ENCODE peak calls at places on chromosomes 5 and 9, in eight cellular contexts. P, V, R, F, W, Y, K and Z are unnamed samples.

GRCh38 chr5:7808998-7809397 is 41.9 kb downstream of the CFAP90 start:
- DNase-seq in V (no peak), R (no peak), Y (no peak), K (no peak), P (no peak), W (no peak), F (no peak), Z (no peak)

GRCh38 chr5:91024727-91025126 is 358.4 kb downstream of the ARRDC3 start:
- DNase-seq in P (no peak), R (no peak), W (no peak), Y (no peak), V (no peak), F (no peak), K (no peak), Z (no peak)

GRCh38 chr5:5523066-5523505 is 100.6 kb downstream of the ICE1 start:
- DNase-seq in R (peak), K (no peak), W (no peak), F (no peak), V (no peak), Y (no peak), P (peak), Z (no peak)

GRCh38 chr5:74285876-74286275 is 354.7 kb downstream of the ENC1 start:
- DNase-seq in K (no peak), P (no peak), F (no peak), V (no peak), W (no peak), Y (no peak), R (no peak), Z (no peak)

GRCh38 chr5:73763300-73764032 is 137.5 kb downstream of the ARHGEF28 start:
- DNase-seq in K (no peak), V (no peak), P (no peak), F (no peak), R (no peak), Y (peak), W (no peak), Z (no peak)

GRCh38 chr5:146249801-146250200 is 46.4 kb downstream of the RBM27 start:
- DNase-seq in R (no peak), Y (no peak), W (no peak), F (no peak), V (no peak), K (no peak), P (no peak), Z (no peak)

GRCh38 chr9:15711531-15712295 is 158.9 kb downstream of the CCDC171 start:
- DNase-seq in V (no peak), W (no peak), Y (peak), F (no peak), R (no peak), P (no peak), K (no peak), Z (no peak)

GRCh38 chr5:153952893-153953292 is 85.8 kb downstream of the FAM114A2 start:
- DNase-seq in K (no peak), F (no peak), V (no peak), R (no peak), P (no peak), Y (peak), W (no peak), Z (no peak)

GRCh38 chr9:17750285-17750684 is 171.4 kb downstream of the SH3GL2 start:
- DNase-seq in R (no peak), Y (no peak), K (no peak), V (no peak), W (no peak), P (no peak), F (no peak), Z (no peak)

GRCh38 chr5:134555889-134556311 is 30.4 kb downstream of the JADE2 start:
- DNase-seq in P (peak), R (peak), K (peak), Y (peak), F (no peak), W (peak), V (peak), Z (peak)

GRCh38 chr9:25678147-25678666 is at the start of gene TUSC1:
- DNase-seq in W (peak), F (peak), P (peak), K (peak), V (peak), Y (peak), R (no peak), Z (peak)

GRCh38 chr5:112968411-112969106 is 8.0 kb upstream of the DCP2 start:
- DNase-seq in V (no peak), P (no peak), R (no peak), Y (no peak), K (no peak), W (no peak), F (no peak), Z (no peak)

GRCh38 chr5:154146409-154146808 is 44.1 kb upstream of the GALNT10 start:
- DNase-seq in P (no peak), Y (no peak), V (no peak), F (no peak), K (no peak), W (no peak), R (no peak), Z (no peak)

GRCh38 chr5:56598941-56599340 is 216.4 kb upstream of the MAP3K1 start:
- DNase-seq in P (no peak), V (no peak), K (no peak), R (no peak), F (no peak), Y (no peak), W (no peak), Z (no peak)

GRCh38 chr5:67006152-67006848 is 190.3 kb downstream of the CD180 start:
- DNase-seq in W (no peak), P (no peak), K (no peak), Y (no peak), V (no peak), F (no peak), R (no peak), Z (no peak)

GRCh38 chr9:74497750-74498615 is 848 bp downstream of the RORB start:
- DNase-seq in W (no peak), V (peak), R (peak), Y (peak), P (peak), F (peak), K (peak), Z (no peak)

GRCh38 chr9:105690742-105691141 is 3.6 kb upstream of the TMEM38B start:
- DNase-seq in W (peak), P (peak), F (no peak), K (no peak), Y (no peak), V (no peak), R (no peak), Z (no peak)

GRCh38 chr9:109551651-109552050 is 53.5 kb upstream of the PTPN3 start:
- DNase-seq in F (no peak), V (no peak), Y (no peak), W (no peak), P (no peak), R (no peak), K (no peak), Z (no peak)

GRCh38 chr5:90940227-90940995 is 381.8 kb downstream of the ADGRV1 start:
- DNase-seq in F (no peak), K (no peak), R (peak), Y (peak), V (peak), W (no peak), P (peak), Z (no peak)

GRCh38 chr9:81521892-81522291 is 167.5 kb downstream of the TLE1 start:
- DNase-seq in R (no peak), W (no peak), K (no peak), F (no peak), P (no peak), V (peak), Y (no peak), Z (no peak)

GRCh38 chr5:145811834-145812625 is 23.1 kb downstream of the PRELID2 start:
- DNase-seq in K (no peak), W (no peak), F (no peak), Y (peak), R (no peak), V (peak), P (peak), Z (no peak)

GRCh38 chr5:36279054-36279698 is 22.5 kb downstream of the RANBP3L start:
- DNase-seq in R (no peak), V (no peak), W (no peak), F (no peak), Y (peak), K (no peak), P (no peak), Z (no peak)

GRCh38 chr9:136762221-136762691 is 2.1 kb downstream of the LCN15 start:
- DNase-seq in F (no peak), P (no peak), V (no peak), K (no peak), Y (no peak), W (no peak), R (no peak), Z (no peak)
- H3K27ac ChIP-seq in F (no peak), P (no peak), V (no peak), K (no peak), Y (no peak), W (peak), R (no peak), Z (no peak)

GRCh38 chr9:137456864-137457405 is 2.2 kb downstream of the NSMF start:
- DNase-seq in P (no peak), K (no peak), V (no peak), R (no peak), W (no peak), F (no peak), Y (no peak), Z (no peak)

GRCh38 chr9:137454506-137455360 is 4.4 kb downstream of the NSMF start:
- DNase-seq in R (no peak), V (no peak), Y (peak), K (peak), W (no peak), P (peak), F (no peak), Z (no peak)

GRCh38 chr9:137457406-137458193 is 1.5 kb downstream of the NSMF start:
- DNase-seq in R (no peak), F (no peak), Y (no peak), P (no peak), V (no peak), W (no peak), K (peak), Z (no peak)

GRCh38 chr9:137455361-137455991 is 3.7 kb downstream of the NSMF start:
- DNase-seq in K (peak), W (no peak), P (no peak), Y (no peak), V (no peak), F (no peak), R (no peak), Z (no peak)

DNA sequence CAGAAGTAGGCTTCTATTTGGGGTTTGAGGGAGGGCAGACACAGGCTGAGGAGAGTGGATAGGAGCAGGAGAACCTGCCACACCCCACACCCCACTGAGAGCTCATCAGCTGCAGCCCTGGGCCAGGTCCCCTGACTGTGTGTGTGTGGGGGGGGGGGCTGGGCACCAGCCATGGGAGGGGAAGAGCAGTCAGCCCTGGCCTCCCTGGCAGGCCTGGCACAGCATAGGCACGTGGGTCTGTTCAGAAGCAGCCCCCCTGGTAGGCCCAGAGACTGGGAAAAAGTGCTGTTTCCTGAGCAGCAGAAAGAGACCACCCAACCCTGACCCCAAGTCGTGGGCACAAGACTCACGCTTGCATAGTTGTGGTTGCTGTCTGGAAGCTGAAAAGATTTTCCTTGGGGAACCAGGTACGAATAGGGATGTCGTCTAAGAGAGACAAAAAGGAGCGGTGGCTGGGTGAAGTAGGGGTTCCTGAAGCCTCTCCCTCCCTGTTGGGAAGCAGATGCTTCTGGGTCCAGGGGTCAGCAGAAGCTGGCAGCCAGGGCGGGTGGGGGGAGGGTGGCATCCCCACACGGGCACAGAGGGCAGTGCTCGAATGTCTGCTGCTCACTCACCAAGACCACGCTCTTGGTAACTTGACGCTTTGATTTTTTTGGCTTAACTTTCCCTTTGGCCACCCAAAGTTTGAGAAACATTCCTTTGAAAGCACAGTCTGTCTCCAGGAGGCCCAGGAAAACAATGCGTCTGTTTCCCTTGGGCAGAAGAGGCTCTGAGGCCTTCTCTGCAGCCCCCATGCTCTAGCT is 2.9 kb downstream of the NSMF start:
- DNase-seq in V (no peak), K (peak), R (no peak), Y (peak), W (no peak), F (no peak), P (no peak), Z (no peak)
- H3K27ac ChIP-seq in V (no peak), K (no peak), R (no peak), Y (no peak), W (no peak), F (no peak), P (no peak), Z (no peak)

GRCh38 chr5:132437604-132438275 is 52.8 kb downstream of the IRF1 start:
- DNase-seq in R (peak), W (no peak), P (peak), Y (peak), K (peak), V (no peak), F (peak), Z (no peak)
- H3K27ac ChIP-seq in R (peak), W (peak), P (no peak), Y (peak), K (peak), V (no peak), F (peak), Z (no peak)

DNA sequence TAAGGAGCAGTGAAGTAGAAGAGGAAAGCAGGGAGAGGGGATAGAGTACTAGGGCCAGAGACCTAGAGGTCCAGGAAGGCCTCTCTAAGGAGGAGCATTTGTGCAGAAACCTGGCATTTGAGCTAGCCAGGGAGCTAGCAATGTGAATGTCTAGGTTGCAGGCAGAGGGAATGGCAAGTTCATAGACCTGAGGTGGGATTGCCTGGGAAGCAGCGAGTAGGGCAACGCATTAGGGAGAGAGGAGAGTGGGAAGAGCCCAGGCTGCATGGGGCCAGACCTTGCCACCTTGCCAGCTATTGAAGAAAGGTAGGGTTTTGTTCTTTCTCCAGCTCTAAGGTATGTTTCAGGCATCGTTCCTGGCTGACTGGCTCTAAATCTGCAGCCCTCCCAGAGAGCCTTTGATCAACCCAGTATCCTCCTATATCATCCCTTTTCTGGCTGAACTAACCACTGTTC is 54.0 kb downstream of the SLC22A5 start:
- DNase-seq in Y (no peak), W (no peak), K (peak), F (no peak), P (no peak), R (no peak), V (no peak), Z (no peak)
- H3K27ac ChIP-seq in Y (peak), W (peak), K (peak), F (peak), P (no peak), R (peak), V (no peak), Z (no peak)

GRCh38 chr5:139657363-139658321 is 9.5 kb downstream of the CXXC5 start:
- DNase-seq in P (no peak), Y (peak), W (no peak), K (peak), V (no peak), F (no peak), R (no peak), Z (no peak)

GRCh38 chr5:139653616-139654015 is 5.5 kb downstream of the CXXC5 start:
- DNase-seq in F (no peak), R (no peak), V (no peak), K (no peak), Y (no peak), P (peak), W (no peak), Z (no peak)

GRCh38 chr5:139654464-139654863 is 6.3 kb downstream of the CXXC5 start:
- DNase-seq in V (no peak), R (no peak), P (no peak), Y (no peak), K (no peak), W (no peak), F (no peak), Z (no peak)

GRCh38 chr5:139654875-139655491 is 6.8 kb downstream of the CXXC5 start:
- DNase-seq in R (no peak), F (peak), K (no peak), V (no peak), Y (no peak), P (no peak), W (no peak), Z (no peak)

DNA sequence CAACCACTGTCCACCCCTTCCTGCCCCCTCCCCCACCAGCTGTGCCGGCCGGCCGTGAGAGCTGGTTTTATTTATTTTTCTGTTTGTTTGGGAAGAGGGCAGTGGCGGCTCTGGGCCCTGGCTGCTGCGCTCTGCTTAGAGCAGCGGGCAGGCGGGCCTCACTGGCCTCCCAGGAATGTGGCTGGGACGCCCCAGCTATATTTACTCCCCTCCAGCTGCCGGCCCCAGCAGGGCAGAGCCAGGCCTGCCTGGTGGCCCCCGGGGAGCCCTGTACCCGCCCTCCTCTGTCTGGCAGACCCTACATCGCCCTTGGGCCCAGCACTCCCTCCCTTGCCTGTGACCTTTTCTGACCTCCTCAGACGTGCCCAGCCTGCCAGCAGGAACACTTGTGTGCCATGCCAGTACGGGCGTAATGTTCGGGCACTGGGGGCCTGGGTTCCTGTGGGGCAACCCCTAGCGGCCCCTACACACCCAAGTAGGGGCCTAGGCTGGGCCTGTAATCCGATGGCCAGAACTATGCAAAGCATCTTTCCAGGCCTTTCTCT is 7.7 kb downstream of the CXXC5 start:
- DNase-seq in P (peak), V (no peak), K (peak), R (no peak), F (peak), Y (peak), W (no peak), Z (peak)
- H3K27ac ChIP-seq in P (no peak), V (no peak), K (peak), R (no peak), F (peak), Y (peak), W (peak), Z (peak)

GRCh38 chr9:133907302-133907880 is 84.7 kb downstream of the VAV2 start:
- DNase-seq in F (no peak), W (no peak), Y (no peak), R (no peak), P (no peak), K (no peak), V (no peak), Z (no peak)

GRCh38 chr9:133901184-133901835 is 90.8 kb downstream of the VAV2 start:
- DNase-seq in P (no peak), F (no peak), R (no peak), K (no peak), Y (no peak), W (no peak), V (no peak), Z (no peak)

GRCh38 chr9:133906218-133906617 is 85.9 kb downstream of the VAV2 start:
- DNase-seq in W (no peak), F (no peak), V (no peak), K (no peak), Y (no peak), R (no peak), P (no peak), Z (no peak)

GRCh38 chr9:133904371-133905090 is 87.6 kb downstream of the VAV2 start:
- DNase-seq in Y (no peak), R (no peak), P (no peak), F (no peak), W (no peak), K (no peak), V (no peak), Z (no peak)

DNA sequence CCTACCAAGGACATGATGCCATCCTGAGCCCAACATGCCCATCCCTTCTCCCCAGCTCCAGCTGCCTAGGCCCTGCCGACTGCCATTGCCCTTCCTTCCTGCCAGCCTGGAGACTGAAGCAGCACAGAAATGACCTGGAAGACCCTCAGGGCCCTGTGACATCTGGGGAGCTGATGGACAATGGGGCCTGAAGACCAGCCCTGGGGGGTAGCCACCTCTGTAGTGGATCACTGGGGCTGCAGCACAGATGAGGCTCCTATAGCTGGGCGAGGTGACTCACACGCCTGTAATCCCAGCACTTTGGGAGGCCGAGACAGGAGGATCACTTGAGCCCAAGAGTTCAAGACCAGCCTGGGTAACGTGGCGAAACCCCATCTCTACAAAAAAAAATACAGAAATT is 86.6 kb downstream of the VAV2 start:
- DNase-seq in F (no peak), K (no peak), P (no peak), R (no peak), W (no peak), Y (no peak), V (no peak), Z (no peak)
- H3K27ac ChIP-seq in F (no peak), K (no peak), P (no peak), R (no peak), W (no peak), Y (no peak), V (no peak), Z (no peak)

GRCh38 chr5:157860898-157861894 is 2.3 kb upstream of the CLINT1 start:
- DNase-seq in R (peak), W (no peak), V (no peak), Y (no peak), F (no peak), K (no peak), P (no peak), Z (no peak)
- H3K27ac ChIP-seq in R (peak), W (no peak), V (no peak), Y (no peak), F (no peak), K (no peak), P (peak), Z (no peak)